ENCODE peak calls at places on chromosomes 2 and 18, in eight cellular contexts. S is stomach, R is tibial artery, Q is IMR-90, N is ascending aorta, F is left ventricle myocardium inferior, V is Peyer's patch, H is cardiac muscle cell. W is an unnamed sample. For H3K9me3, the result is how much of the 10 kb centered on the place peaks cover.

GRCh38 chr2:224442092-224442999 is 40.4 kb upstream of the FAM124B start:
- DNase-seq in S (no peak), R (no peak), Q (no peak), N (no peak), F (no peak), V (no peak), H (peak), W (no peak)

GRCh38 chr18:10424576-10425314 is 29.7 kb upstream of the APCDD1 start:
- DNase-seq in S (no peak), R (peak), Q (no peak), N (peak), F (peak), V (no peak), H (peak), W (no peak)

GRCh38 chr2:187617925-187618324 is 63.7 kb upstream of the TFPI start:
- DNase-seq in S (no peak), R (no peak), Q (peak), N (no peak), F (no peak), V (no peak), H (no peak), W (no peak)

GRCh38 chr2:116718451-116718850 is 1096.0 kb upstream of the DDX18 start:
- DNase-seq in S (no peak), R (no peak), Q (no peak), N (no peak), F (no peak), V (no peak), H (no peak), W (no peak)

GRCh38 chr2:205161156-205161555 is 521.1 kb upstream of the NRP2 start:
- DNase-seq in S (no peak), R (no peak), Q (peak), N (no peak), F (no peak), V (no peak), H (no peak), W (no peak)

GRCh38 chr18:74562775-74563174 is 28.5 kb downstream of the CNDP1 start:
- DNase-seq in S (no peak), R (no peak), Q (no peak), N (no peak), F (no peak), V (no peak), H (no peak), W (no peak)

GRCh38 chr2:224780096-224780495 is 63.9 kb upstream of the CCDC195 start:
- DNase-seq in S (no peak), R (no peak), Q (no peak), N (no peak), F (no peak), V (no peak), H (no peak), W (no peak)

GRCh38 chr2:11663427-11663826 is 6.6 kb downstream of the NTSR2 start:
- DNase-seq in S (no peak), R (no peak), Q (peak), N (no peak), F (no peak), V (no peak), H (no peak), W (no peak)

GRCh38 chr2:217413193-217413592 is 553.3 kb upstream of the TNP1 start:
- DNase-seq in S (no peak), R (peak), Q (no peak), N (no peak), F (no peak), V (no peak), H (no peak), W (no peak)

GRCh38 chr2:71886241-71886640 is 261.4 kb downstream of the CYP26B1 start:
- DNase-seq in S (no peak), R (no peak), Q (no peak), N (no peak), F (no peak), V (no peak), H (no peak), W (no peak)

GRCh38 chr2:200380139-200380561 is 73.7 kb downstream of the SPATS2L start:
- DNase-seq in S (no peak), R (no peak), Q (peak), N (no peak), F (no peak), V (no peak), H (no peak), W (no peak)

GRCh38 chr18:28045176-28045810 is 131.6 kb downstream of the CDH2 start:
- DNase-seq in S (no peak), R (no peak), Q (peak), N (no peak), F (no peak), V (no peak), H (peak), W (peak)

GRCh38 chr2:138090330-138090729 is 126.1 kb downstream of the HNMT start:
- DNase-seq in S (no peak), R (no peak), Q (peak), N (no peak), F (no peak), V (no peak), H (peak), W (no peak)

DNA sequence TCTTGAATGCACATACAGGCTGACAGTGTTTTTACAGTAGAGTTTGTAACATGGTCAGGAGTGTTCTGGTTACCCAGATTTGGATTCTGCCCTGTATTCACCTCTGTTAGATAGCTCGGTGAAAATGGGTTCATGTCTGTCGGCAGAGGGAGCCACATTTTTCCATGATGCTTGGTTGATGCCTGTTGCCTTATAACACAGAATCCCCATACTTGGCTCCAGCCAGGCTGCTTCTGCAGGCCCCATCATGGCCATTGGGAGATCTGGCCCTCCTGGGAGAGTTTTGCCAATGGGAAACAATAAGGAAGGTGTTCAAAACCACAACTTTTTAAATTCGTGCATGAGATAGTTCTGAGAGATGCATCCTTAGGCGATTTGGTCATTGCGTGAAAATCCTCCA is 78.1 kb downstream of the WDSUB1 start:
- DNase-seq in S (no peak), R (no peak), Q (no peak), N (no peak), F (no peak), V (no peak), H (no peak), W (no peak)
- TF ChIP-seq CTCF in S (no peak), R (no peak), Q (no peak), N (no peak), F (no peak), V (no peak), H (peak), W (peak)

GRCh38 chr18:51943281-51943680 is 396.7 kb upstream of the DCC start:
- DNase-seq in S (no peak), R (no peak), Q (no peak), N (no peak), F (no peak), V (no peak), H (no peak), W (no peak)
- H3K4me3 ChIP-seq in S (no peak), R (no peak), Q (no peak), N (no peak), F (no peak), V (no peak), H (no peak), W (no peak)

GRCh38 chr2:34126279-34126678 is 527.2 kb upstream of the FAM98A start:
- DNase-seq in S (no peak), R (no peak), Q (no peak), N (no peak), F (no peak), V (no peak), H (no peak), W (no peak)
- H3K9me3 ChIP-seq in S (under half), R (under half), Q (under half), N (under half), F (under half), V (under half), H (under half), W (under half)

GRCh38 chr18:36415606-36416005 is 118.1 kb downstream of the FHOD3 start:
- DNase-seq in S (no peak), R (no peak), Q (no peak), N (no peak), F (no peak), V (no peak), H (no peak), W (no peak)

GRCh38 chr18:36411745-36412168 is 114.2 kb downstream of the FHOD3 start:
- DNase-seq in S (no peak), R (no peak), Q (peak), N (no peak), F (no peak), V (no peak), H (peak), W (no peak)

GRCh38 chr18:36410346-36410745 is 112.8 kb downstream of the FHOD3 start:
- DNase-seq in S (no peak), R (no peak), Q (no peak), N (no peak), F (no peak), V (no peak), H (no peak), W (no peak)

GRCh38 chr18:36409779-36410178 is 112.3 kb downstream of the FHOD3 start:
- DNase-seq in S (no peak), R (no peak), Q (no peak), N (no peak), F (no peak), V (no peak), H (no peak), W (no peak)

DNA sequence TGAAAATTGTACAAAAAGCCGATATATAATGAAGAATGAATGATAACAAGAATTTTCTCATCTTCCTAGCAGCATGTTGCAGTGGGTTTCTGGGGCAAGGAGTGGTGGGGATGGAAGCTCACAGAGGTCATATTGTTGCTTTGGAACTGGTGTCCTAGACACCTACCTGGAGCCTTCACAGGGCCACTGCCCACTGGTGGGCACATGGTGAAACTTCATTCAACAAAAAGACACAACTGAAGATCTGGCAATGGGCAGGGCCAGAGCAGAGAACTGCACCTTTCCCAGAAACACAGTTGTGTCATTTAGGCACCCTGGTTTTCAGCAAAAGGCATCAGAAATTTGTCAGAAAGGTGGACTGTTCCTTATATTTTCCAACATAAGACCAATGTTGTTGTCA is 115.3 kb downstream of the FHOD3 start:
- DNase-seq in S (no peak), R (no peak), Q (no peak), N (no peak), F (no peak), V (no peak), H (peak), W (no peak)
- TF ChIP-seq CTCF in S (no peak), R (peak), Q (peak), N (peak), F (peak), V (no peak), H (peak), W (peak)

GRCh38 chr2:109514857-109515256 is 98.9 kb downstream of the SEPTIN10 start:
- DNase-seq in S (no peak), R (no peak), Q (no peak), N (no peak), F (no peak), V (no peak), H (no peak), W (no peak)

GRCh38 chr2:109513749-109514588 is 99.8 kb downstream of the SEPTIN10 start:
- DNase-seq in S (no peak), R (peak), Q (peak), N (peak), F (no peak), V (no peak), H (peak), W (peak)

GRCh38 chr2:109513230-109513629 is 100.5 kb downstream of the SEPTIN10 start:
- DNase-seq in S (no peak), R (no peak), Q (no peak), N (no peak), F (no peak), V (no peak), H (no peak), W (no peak)

GRCh38 chr2:109517118-109517889 is 96.5 kb downstream of the SEPTIN10 start:
- DNase-seq in S (no peak), R (no peak), Q (no peak), N (no peak), F (no peak), V (no peak), H (no peak), W (no peak)

DNA sequence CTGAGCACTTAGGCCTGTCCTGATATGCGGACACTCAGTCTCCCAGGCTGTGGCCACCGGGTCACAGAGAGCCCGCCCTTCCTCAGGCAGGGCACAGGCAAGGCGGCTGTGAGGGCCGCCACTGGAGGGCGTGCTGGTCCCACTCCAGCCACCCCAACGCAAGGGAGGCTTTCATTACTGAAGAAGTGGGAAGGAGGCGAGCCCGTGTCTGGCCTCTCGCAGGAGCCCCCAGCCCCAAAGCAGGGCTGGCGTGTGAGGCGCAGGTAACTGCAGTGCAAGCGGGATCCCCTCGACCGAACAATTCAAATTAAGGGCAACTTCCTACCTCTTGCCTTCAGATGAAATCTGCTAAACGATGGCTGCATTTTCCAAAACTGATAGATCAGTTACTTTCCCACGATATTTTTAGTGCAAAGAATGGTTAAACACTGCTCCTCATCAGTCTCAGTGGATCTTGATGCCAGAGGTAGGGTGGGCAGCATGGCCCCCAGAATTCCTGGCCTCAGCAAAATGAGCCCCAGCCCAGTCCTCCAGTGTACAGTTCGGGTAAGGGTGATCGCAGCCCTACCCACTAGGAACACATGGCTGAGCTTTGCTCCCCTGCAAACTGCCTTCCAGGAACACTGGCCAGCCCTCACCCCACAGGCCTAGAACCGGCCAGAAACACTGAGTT is 97.2 kb downstream of the SEPTIN10 start:
- DNase-seq in S (peak), R (no peak), Q (peak), N (no peak), F (peak), V (peak), H (peak), W (no peak)
- H3K4me3 ChIP-seq in S (no peak), R (no peak), Q (no peak), N (no peak), F (no peak), V (no peak), H (no peak), W (no peak)

DNA sequence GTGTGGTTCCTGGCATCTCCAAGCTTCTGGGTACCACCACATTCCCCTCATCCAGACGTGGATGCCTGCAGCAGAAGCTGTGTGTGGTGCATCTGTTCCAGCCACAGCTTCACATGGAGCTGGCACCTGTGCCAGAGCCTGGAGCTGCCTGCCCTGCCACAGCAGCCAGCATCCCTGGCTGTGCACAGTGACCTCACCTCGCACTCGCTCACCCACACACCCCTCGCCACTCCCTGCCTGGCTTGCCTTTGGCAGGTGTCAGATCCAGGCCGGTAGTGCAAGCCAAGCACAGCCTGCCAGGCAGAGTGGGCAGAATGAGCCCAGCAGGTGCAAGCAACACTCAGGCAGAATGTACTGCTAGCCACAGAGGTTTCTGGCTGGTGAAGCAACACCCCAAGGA is 59.9 kb upstream of the DYNC1I2 start:
- DNase-seq in S (no peak), R (no peak), Q (no peak), N (no peak), F (no peak), V (no peak), H (no peak), W (no peak)
- H3K9me3 ChIP-seq in S (under half), R (under half), Q (under half), N (under half), F (under half), V (under half), H (under half), W (under half)

DNA sequence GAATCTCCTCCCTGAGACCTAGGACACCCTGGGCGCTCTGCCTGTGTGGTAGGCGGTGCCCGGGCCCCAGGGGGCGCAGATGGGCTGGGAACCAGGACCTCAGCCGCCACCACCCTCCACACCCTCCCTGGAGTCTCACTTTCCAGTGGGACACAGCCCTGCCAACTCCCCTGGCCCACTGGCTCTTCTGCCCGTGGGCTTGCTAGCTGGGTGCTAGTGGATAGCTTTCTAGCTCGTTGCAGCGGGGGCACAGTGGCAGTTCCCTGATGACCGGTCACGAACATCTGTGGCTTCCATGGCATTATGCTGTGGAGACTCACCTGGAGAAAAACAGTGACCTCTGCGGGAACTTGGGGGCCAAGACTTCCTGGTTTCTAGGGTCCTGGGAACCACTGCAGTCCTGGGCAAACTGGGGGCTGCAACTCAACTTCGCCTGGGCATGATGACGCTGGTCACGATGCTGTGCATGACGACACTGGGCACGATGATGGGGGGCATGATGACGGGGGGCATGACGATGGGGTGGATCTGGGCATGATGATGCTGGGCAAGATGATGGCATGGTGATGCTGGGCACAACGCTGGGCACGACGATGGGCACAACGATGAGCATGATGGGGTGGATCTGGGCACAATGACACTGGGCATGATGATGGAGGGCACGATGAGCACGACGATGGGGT is 31.0 kb upstream of the ALLC start:
- DNase-seq in S (peak), R (peak), Q (no peak), N (peak), F (no peak), V (peak), H (no peak), W (no peak)
- TF ChIP-seq CTCF in S (no peak), R (no peak), Q (no peak), N (no peak), F (peak), V (no peak), H (peak), W (peak)

DNA sequence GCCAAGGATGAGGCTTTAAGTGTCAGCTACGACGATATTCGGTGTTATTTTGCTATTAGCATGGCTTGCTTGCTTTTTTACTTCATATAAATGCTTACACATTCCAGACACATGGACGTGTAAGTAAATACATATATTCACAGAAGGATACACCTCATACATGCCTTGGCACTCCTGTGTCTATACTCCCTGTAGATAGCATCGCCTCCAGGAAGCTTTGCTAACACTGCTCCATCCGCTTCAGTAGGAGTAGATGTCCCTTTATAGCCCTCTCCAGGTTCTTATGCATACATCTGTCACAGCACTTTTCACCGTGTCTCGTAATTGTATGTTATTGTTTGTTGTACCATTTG is 27.5 kb upstream of the KCTD1 start:
- DNase-seq in S (no peak), R (no peak), Q (no peak), N (no peak), F (no peak), V (no peak), H (no peak), W (no peak)
- H3K4me3 ChIP-seq in S (peak), R (peak), Q (no peak), N (peak), F (peak), V (no peak), H (no peak), W (no peak)

GRCh38 chr2:34419856-34420255 is 820.8 kb upstream of the FAM98A start:
- DNase-seq in S (no peak), R (no peak), Q (no peak), N (no peak), F (no peak), V (no peak), H (no peak), W (no peak)

DNA sequence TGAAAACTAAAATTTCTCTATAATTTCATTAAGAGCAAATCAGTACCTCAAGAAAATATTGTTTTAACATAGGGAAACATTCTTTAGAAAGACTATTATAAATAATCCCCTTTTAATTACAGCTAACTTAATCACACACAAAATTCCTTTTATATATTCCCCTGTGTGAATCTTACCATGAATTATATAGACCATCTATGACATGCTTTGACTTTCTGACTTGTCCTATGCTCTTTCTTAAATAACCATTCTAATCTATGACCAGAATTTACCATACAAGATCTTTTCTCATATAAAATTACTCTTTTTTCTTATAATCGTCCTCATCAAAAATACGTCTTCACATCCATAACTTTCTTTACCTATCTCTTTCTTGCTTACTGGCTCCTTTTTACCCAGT is 824.2 kb upstream of the FAM98A start:
- DNase-seq in S (no peak), R (no peak), Q (no peak), N (no peak), F (no peak), V (no peak), H (no peak), W (no peak)
- H3K9me3 ChIP-seq in S (under half), R (under half), Q (under half), N (under half), F (under half), V (under half), H (under half), W (under half)